ENCODE peak calls at places on chromosomes 5 and 9, in nine cellular contexts. T is sigmoid colon, J is HCT116, F is SK-N-MC, A is H1, K is SK-N-SH, B is K562, R is GM23338, E is breast epithelium. W is an unnamed sample.
A peak's percentile ranks its signal among the peaks of the same experiment; 100 is the strongest.

GRCh38 chr5:172140120-172140519 is 47.9 kb downstream of the STK10 start:
- DNase-seq in F (no peak), E (no peak), K (no peak), T (no peak), J (no peak), R (no peak), A (no peak), B (no peak), W (no peak)

GRCh38 chr5:92907914-92908606 is 673.0 kb downstream of the NR2F1-AS1 start:
- DNase-seq in J (no peak), F (no peak), R (no peak), K (no peak), E (no peak), T (no peak), B (no peak), A (no peak), W (no peak)

GRCh38 chr9:27351438-27351837 is 54.5 kb upstream of the EQTN start:
- DNase-seq in F (no peak), E (no peak), K (no peak), R (no peak), A (no peak), B (no peak), T (peak; percentile 91), J (no peak), W (no peak)

GRCh38 chr5:96244696-96245095 is 188.4 kb downstream of the PCSK1 start:
- DNase-seq in F (no peak), B (no peak), J (no peak), K (no peak), T (no peak), R (no peak), E (no peak), A (no peak), W (no peak)

GRCh38 chr9:111934747-111935146 is 38.1 kb downstream of the UGCG start:
- DNase-seq in R (no peak), B (no peak), E (no peak), A (no peak), F (no peak), K (no peak), T (no peak), J (no peak), W (no peak)

GRCh38 chr9:29039258-29039657 is 1466.0 kb upstream of the C9orf72 start:
- DNase-seq in T (no peak), F (no peak), E (no peak), B (no peak), J (no peak), A (no peak), R (no peak), K (no peak), W (no peak)

GRCh38 chr5:154972476-154973080 is 31.7 kb downstream of the MRPL22 start:
- DNase-seq in A (no peak), E (no peak), J (peak; percentile 35), R (peak; percentile 77), F (peak; percentile 44), T (no peak), B (peak; percentile 24), K (peak; percentile 49), W (no peak)

GRCh38 chr5:144289277-144289676 is 118.6 kb downstream of the KCTD16 start:
- DNase-seq in A (no peak), R (no peak), K (no peak), J (no peak), E (no peak), B (no peak), F (no peak), T (no peak), W (no peak)

GRCh38 chr5:124528838-124529237 is 217.6 kb downstream of the ZNF608 start:
- DNase-seq in J (no peak), T (no peak), E (no peak), K (no peak), A (no peak), R (no peak), F (no peak), B (no peak), W (no peak)

GRCh38 chr5:32309766-32310165 is 3.0 kb downstream of the MTMR12 start:
- DNase-seq in K (no peak), F (no peak), E (no peak), B (no peak), T (no peak), J (no peak), A (no peak), R (no peak), W (no peak)

GRCh38 chr5:32312682-32313523 is at the start of gene MTMR12:
- DNase-seq in K (peak; percentile 99), F (peak; percentile 97), E (peak; percentile 99), B (peak; percentile 99), A (peak; percentile 99), J (peak; percentile 98), R (peak; percentile 100), T (peak; percentile 100), W (peak; percentile 100)

GRCh38 chr5:32308951-32309350 is 3.8 kb downstream of the MTMR12 start:
- DNase-seq in R (no peak), A (no peak), B (no peak), K (no peak), F (no peak), T (no peak), E (no peak), J (no peak), W (no peak)

GRCh38 chr5:32312194-32312681 is 501 bp downstream of the MTMR12 start:
- DNase-seq in F (no peak), B (peak; percentile 44), T (peak; percentile 93), E (peak; percentile 64), A (no peak), R (peak; percentile 68), J (no peak), K (peak; percentile 71), W (no peak)

GRCh38 chr5:32311404-32312193 is 1.1 kb downstream of the MTMR12 start:
- DNase-seq in F (peak; percentile 35), J (no peak), K (peak; percentile 26), T (no peak), B (no peak), E (no peak), A (no peak), R (peak; percentile 69), W (no peak)
- TF ChIP-seq POLR2AphosphoS5 in F (no peak), J (no peak), K (no peak), T (no peak), B (no peak), E (no peak), A (no peak), R (no peak), W (no peak)

GRCh38 chr5:37841223-37841622 is 1.4 kb upstream of the GDNF start:
- DNase-seq in T (no peak), K (no peak), F (no peak), E (no peak), A (no peak), J (no peak), R (no peak), B (no peak), W (no peak)

GRCh38 chr5:37838933-37839341 is 904 bp downstream of the GDNF start:
- DNase-seq in J (no peak), R (peak; percentile 56), B (no peak), K (peak; percentile 24), F (no peak), T (no peak), E (no peak), A (no peak), W (no peak)

GRCh38 chr5:37842048-37842447 is 2.2 kb upstream of the GDNF start:
- DNase-seq in K (no peak), R (no peak), F (no peak), E (no peak), A (no peak), J (no peak), B (no peak), T (no peak), W (no peak)

GRCh38 chr5:37839441-37840035 is 303 bp downstream of the GDNF start:
- DNase-seq in A (no peak), J (no peak), F (no peak), K (peak; percentile 70), T (peak; percentile 89), B (no peak), E (no peak), R (peak; percentile 64), W (no peak)

DNA sequence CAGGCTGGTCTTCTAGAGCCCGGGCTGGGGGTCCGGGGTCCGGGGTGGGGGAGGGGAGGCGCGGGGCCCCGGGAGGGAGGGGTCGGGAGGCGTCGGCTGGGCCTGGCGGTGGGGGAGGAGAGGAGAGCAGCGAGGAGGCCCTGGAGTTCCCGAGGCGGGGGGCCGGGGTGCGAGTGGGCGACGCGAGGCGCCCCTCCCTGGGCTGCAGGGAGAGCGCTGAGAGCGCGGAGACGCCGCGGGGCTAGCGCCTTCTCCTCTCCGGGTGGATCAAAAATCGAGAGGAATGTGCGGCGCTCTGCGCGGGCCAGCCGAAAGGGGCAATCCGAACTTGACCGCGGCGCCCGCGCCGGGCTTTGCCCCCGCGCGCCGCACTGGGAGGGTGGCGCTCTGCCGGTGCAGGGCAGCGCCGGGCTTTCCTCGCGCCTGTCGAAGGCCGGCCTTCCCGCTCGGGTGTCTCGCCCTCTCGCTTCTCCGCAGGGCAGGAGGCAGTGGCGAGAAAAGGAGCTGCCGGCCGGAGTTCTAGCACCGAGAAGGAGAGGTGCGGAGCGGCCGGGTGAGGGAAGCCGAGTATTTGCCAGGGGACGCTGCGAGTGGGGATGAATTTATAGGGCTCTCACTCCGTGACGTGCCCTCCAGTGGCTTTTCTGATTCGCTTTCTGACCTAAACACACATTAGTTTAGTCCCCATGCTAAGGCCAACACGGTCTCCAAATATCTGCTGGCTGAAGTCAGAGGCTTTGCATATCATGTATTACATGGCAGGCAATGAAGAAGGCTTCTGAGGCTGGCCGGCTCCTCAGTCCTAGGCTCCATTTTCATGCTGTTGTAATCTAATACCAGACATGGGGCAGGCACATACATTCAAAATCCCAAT is at the start of gene GDNF:
- DNase-seq in E (no peak), R (peak; percentile 72), K (peak; percentile 59), A (no peak), F (no peak), T (peak; percentile 91), J (no peak), B (no peak), W (no peak)
- TF ChIP-seq POLR2AphosphoS5 in E (no peak), R (no peak), K (peak; percentile 93), A (no peak), F (peak; percentile 46), T (peak; percentile 98), J (no peak), B (no peak), W (no peak)

DNA sequence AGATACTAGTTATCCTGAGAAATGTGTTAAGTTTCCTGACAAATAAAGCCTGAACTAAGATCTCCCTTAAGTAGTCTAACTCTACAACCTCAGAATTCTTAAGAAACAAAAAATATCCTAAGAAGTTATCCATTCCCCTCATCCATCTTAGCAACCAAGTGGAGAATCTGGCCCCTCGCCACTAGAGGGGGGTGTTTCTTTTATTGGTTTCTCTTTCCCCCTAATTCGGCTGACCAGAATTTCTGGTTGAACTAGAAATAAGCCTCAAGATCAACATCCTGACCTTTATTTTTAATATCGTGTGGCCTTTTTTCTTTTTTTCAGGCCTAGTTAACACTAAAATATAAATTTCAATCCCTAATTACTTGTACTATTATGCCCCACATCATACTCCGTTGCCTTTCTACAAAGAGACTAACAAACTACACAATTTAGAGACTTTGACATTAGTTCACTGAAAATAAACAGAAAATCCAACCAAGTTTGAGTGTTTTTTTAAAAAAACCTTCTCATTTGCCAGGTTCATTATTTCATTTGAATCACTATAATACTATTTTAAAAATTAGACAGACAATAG is 14.3 kb upstream of the NR4A3 start:
- DNase-seq in T (peak; percentile 85), B (peak; percentile 67), A (no peak), R (peak; percentile 86), E (peak; percentile 71), F (no peak), K (peak; percentile 49), J (no peak), W (no peak)
- TF ChIP-seq POLR2AphosphoS5 in T (peak; percentile 28), B (no peak), A (no peak), R (no peak), E (no peak), F (no peak), K (no peak), J (no peak), W (peak; percentile 67)

GRCh38 chr5:149442563-149443182 is 63.6 kb upstream of the IL17B start:
- DNase-seq in R (peak; percentile 83), F (no peak), T (peak; percentile 90), B (peak; percentile 79), J (no peak), E (peak; percentile 90), A (peak; percentile 61), K (peak; percentile 91), W (no peak)
- TF ChIP-seq POLR2AphosphoS5 in R (no peak), F (no peak), T (peak; percentile 46), B (no peak), J (no peak), E (peak; percentile 67), A (no peak), K (no peak), W (peak; percentile 42)

W was measured in vagina.